ENCODE peak calls at places on chromosome 16, in four cellular contexts. J, F, Y and O are unnamed samples.

GRCh38 chr16:47258874-47259461 is 115.2 kb upstream of the NETO2 start:
- DNase-seq in J (no peak), Y (no peak), F (no peak), O (no peak)

GRCh38 chr16:19520861-19521331 is 1.0 kb downstream of the GDE1 start:
- DNase-seq in J (peak; percentile 18), F (no peak), Y (peak; percentile 68), O (no peak)

GRCh38 chr16:25553711-25554436 is 137.9 kb upstream of the HS3ST4 start:
- DNase-seq in J (peak; percentile 7), F (no peak), Y (no peak), O (no peak)

GRCh38 chr16:74275031-74275636 is 21.5 kb upstream of the PSMD7 start:
- DNase-seq in F (no peak), J (no peak), Y (no peak), O (no peak)

GRCh38 chr16:84547539-84548058 is 43.1 kb upstream of the MEAK7 start:
- DNase-seq in F (no peak), J (no peak), Y (peak; percentile 16), O (no peak)

GRCh38 chr16:23302045-23302956 is at the start of gene SCNN1B:
- DNase-seq in J (peak; percentile 35), F (peak; percentile 11), Y (peak; percentile 85), O (no peak)

GRCh38 chr16:54510619-54511018 is 224.0 kb upstream of the IRX3 start:
- DNase-seq in J (no peak), Y (no peak), F (no peak), O (no peak)

GRCh38 chr16:27174007-27174406 is 29.3 kb upstream of the KDM8 start:
- DNase-seq in J (no peak), Y (peak; percentile 45), F (no peak), O (no peak)

GRCh38 chr16:89581861-89582563 is 6.5 kb downstream of the CPNE7 start:
- DNase-seq in J (peak; percentile 42), F (no peak), Y (no peak), O (no peak)

GRCh38 chr16:15777533-15778203 is 79.2 kb downstream of the MYH11 start:
- DNase-seq in Y (no peak), J (peak; percentile 28), F (peak; percentile 10), O (no peak)

GRCh38 chr16:55666012-55666411 is 10.2 kb downstream of the SLC6A2 start:
- DNase-seq in Y (no peak), J (no peak), F (no peak), O (no peak)

GRCh38 chr16:62213763-62214162 is 177.5 kb upstream of the CDH8 start:
- DNase-seq in J (no peak), F (no peak), Y (no peak), O (no peak)

GRCh38 chr16:10240854-10241613 is 58.8 kb upstream of the GRIN2A start:
- DNase-seq in J (no peak), Y (no peak), F (no peak), O (no peak)

GRCh38 chr16:30949655-30950515 is 1.0 kb downstream of the ORAI3 start:
- DNase-seq in Y (peak; percentile 83), F (no peak), J (peak; percentile 69), O (peak; percentile 37)

GRCh38 chr16:3687792-3688191 is 29.5 kb downstream of the TRAP1 start:
- DNase-seq in J (no peak), Y (no peak), F (no peak), O (no peak)

GRCh38 chr16:59634951-59635350 is 900.8 kb upstream of the GOT2 start:
- DNase-seq in J (no peak), Y (no peak), F (no peak), O (no peak)

GRCh38 chr16:54718376-54718775 is 212.3 kb upstream of the IRX5 start:
- DNase-seq in F (no peak), J (no peak), Y (no peak), O (no peak)

GRCh38 chr16:84194018-84194417 is 3.1 kb downstream of the ADAD2 start:
- DNase-seq in J (no peak), Y (no peak), F (no peak), O (no peak)

GRCh38 chr16:89537549-89537925 is 22.9 kb upstream of the RPL13 start:
- DNase-seq in J (no peak), Y (no peak), F (no peak), O (no peak)

GRCh38 chr16:22077700-22078313 is 14.5 kb upstream of the VWA3A start:
- DNase-seq in F (peak; percentile 38), Y (peak; percentile 53), J (peak; percentile 76), O (peak; percentile 49)

GRCh38 chr16:80122155-80122554 is 418.6 kb upstream of the DYNLRB2 start:
- DNase-seq in Y (no peak), F (no peak), J (peak; percentile 18), O (no peak)

GRCh38 chr16:14015948-14016347 is 55.2 kb upstream of the MRTFB start:
- DNase-seq in Y (no peak), F (no peak), J (peak; percentile 37), O (no peak)

GRCh38 chr16:53048139-53048915 is 4.4 kb downstream of the CHD9NB start:
- DNase-seq in J (no peak), F (no peak), Y (peak; percentile 62), O (no peak)

GRCh38 chr16:28264656-28265055 is 27.7 kb upstream of the SBK1 start:
- DNase-seq in F (no peak), J (peak; percentile 60), Y (peak; percentile 37), O (no peak)

GRCh38 chr16:21626659-21627277 is 25.6 kb downstream of the IGSF6 start:
- DNase-seq in J (peak; percentile 17), Y (no peak), F (no peak), O (no peak)

GRCh38 chr16:79599837-79600635 is 501 bp downstream of the MAF start:
- DNase-seq in Y (peak; percentile 74), F (peak; percentile 47), J (peak; percentile 63), O (peak; percentile 47)

GRCh38 chr16:27795992-27796614 is 246.2 kb downstream of the KATNIP start:
- DNase-seq in J (peak; percentile 50), Y (peak; percentile 57), F (peak; percentile 69), O (no peak)

GRCh38 chr16:27311449-27311831 is 2.3 kb upstream of the IL4R start:
- DNase-seq in J (no peak), F (no peak), Y (no peak), O (no peak)

GRCh38 chr16:47143329-47143676 is 442 bp downstream of the NETO2 start:
- DNase-seq in J (peak; percentile 44), F (peak; percentile 74), Y (peak; percentile 86), O (no peak)

GRCh38 chr16:87851141-87851587 is 18.1 kb downstream of the SLC7A5 start:
- DNase-seq in F (no peak), Y (no peak), J (no peak), O (no peak)

GRCh38 chr16:1113489-1113888 is 17.4 kb upstream of the C1QTNF8 start:
- DNase-seq in F (no peak), Y (no peak), J (no peak), O (no peak)

GRCh38 chr16:81729451-81729850 is 49.6 kb upstream of the PLCG2 start:
- DNase-seq in J (no peak), Y (no peak), F (no peak), O (no peak)
- TF ChIP-seq CTCF in J (no peak), Y (no peak), F (no peak), O (no peak)

GRCh38 chr16:67653131-67654068 is 6.7 kb downstream of the ACD start:
- DNase-seq in J (no peak), F (no peak), Y (no peak), O (no peak)
- TF ChIP-seq CTCF in J (peak; percentile 27), F (peak; percentile 56), Y (no peak), O (no peak)

GRCh38 chr16:81318711-81319110 is 3.9 kb downstream of the GAN start:
- DNase-seq in F (no peak), Y (no peak), J (no peak), O (no peak)

GRCh38 chr16:81314603-81315270 is at the start of gene GAN:
- DNase-seq in Y (peak; percentile 96), J (peak; percentile 95), F (peak; percentile 86), O (peak; percentile 89)

GRCh38 chr16:81313731-81314602 is 795 bp upstream of the GAN start:
- DNase-seq in J (no peak), F (no peak), Y (no peak), O (no peak)

GRCh38 chr16:81316176-81316496 is 1.4 kb downstream of the GAN start:
- DNase-seq in J (no peak), Y (no peak), F (no peak), O (no peak)

GRCh38 chr16:81315271-81316175 is 761 bp downstream of the GAN start:
- DNase-seq in J (peak; percentile 67), F (peak; percentile 36), Y (peak; percentile 81), O (peak; percentile 50)
- TF ChIP-seq CTCF in J (peak; percentile 10), F (no peak), Y (no peak), O (no peak)

GRCh38 chr16:67842509-67843342 is 606 bp downstream of the THAP11 start:
- DNase-seq in F (peak; percentile 52), J (peak; percentile 68), Y (peak; percentile 72), O (no peak)
- TF ChIP-seq CTCF in F (peak; percentile 57), J (peak; percentile 14), Y (no peak), O (no peak)

DNA sequence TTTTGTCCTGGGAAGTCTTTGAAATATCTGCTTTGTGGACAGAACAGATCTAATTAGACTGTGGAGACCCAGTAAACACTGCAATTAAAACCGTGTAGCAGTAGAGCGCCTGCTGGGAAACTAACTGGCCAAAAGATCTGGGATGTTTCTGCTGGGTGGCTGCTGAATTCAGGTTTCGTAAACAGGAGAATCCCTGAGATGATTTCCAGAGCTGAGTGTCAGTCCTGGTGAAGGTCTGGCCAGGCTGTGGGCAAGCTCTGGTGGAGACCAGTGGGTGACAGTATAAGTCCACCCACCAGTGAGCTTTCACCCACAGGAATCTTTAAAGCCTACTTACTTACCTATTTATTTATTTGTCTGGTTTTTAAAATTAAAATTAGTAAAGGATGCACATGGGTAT is 257.2 kb downstream of the IRF8 start:
- DNase-seq in J (no peak), Y (no peak), F (no peak), O (no peak)
- TF ChIP-seq CTCF in J (no peak), Y (no peak), F (no peak), O (no peak)

GRCh38 chr16:86519649-86520316 is 9.5 kb downstream of the FOXF1 start:
- DNase-seq in J (peak; percentile 69), Y (peak; percentile 67), F (no peak), O (peak; percentile 43)
- TF ChIP-seq CTCF in J (peak; percentile 78), Y (peak; percentile 78), F (peak; percentile 97), O (peak; percentile 92)

DNA sequence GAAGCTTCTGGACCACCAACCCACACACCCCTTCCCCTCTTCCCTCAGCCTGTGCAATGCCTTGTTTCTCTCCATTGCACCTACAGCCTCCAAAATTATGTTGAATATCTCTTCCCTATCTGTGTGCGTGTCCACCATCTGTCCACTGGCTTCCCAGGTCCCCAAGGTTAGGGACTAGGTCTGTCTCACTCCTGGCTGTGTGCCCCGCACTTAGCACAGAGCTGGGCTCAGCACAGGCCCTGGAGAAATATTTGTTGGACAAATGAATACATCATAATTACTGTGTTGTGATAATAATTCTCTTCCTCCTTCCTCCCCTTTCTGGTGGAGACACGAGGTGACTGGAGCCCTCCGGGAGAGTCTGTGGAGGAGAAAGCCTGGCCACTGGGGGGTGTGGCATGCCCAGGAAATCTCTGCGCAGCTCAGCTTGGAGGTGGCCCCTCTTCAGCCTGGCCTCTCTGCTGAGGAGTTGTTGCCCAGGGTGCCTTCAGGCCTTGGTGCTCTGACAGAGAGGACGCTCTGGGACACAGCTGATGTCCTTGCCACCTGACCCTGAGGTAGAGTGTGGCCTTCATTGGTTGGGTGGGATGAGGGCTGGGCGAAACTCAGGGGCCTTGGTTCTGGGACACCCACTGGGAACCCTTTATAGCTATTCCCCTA is 3.3 kb upstream of the BRD7 start:
- DNase-seq in Y (no peak), J (peak; percentile 28), F (no peak), O (no peak)
- TF ChIP-seq CTCF in Y (no peak), J (no peak), F (peak; percentile 38), O (no peak)